ENCODE peak calls at places on chromosome 4, in eight cellular contexts. One of them, this sample, is unnamed.

GRCh38 chr4:27176400-27176799 is 315.8 kb downstream of the STIM2 start:
- DNase-seq in mucosa of descending colon: peak
- DNase-seq in NCI-H2081: peak
- DNase-seq in CD8-positive, alpha-beta T cell: no peak
- DNase-seq in AG20443: peak
- DNase-seq in fibroblast of the aortic adventitia: peak
- DNase-seq in bronchial epithelial cell: peak
- DNase-seq in EH: peak
- DNase-seq in this sample: peak

GRCh38 chr4:106036848-106037247 is 141.6 kb downstream of the NPNT start:
- DNase-seq in mucosa of descending colon: no peak
- DNase-seq in NCI-H2081: no peak
- DNase-seq in CD8-positive, alpha-beta T cell: no peak
- DNase-seq in AG20443: no peak
- DNase-seq in fibroblast of the aortic adventitia: no peak
- DNase-seq in bronchial epithelial cell: no peak
- DNase-seq in EH: no peak
- DNase-seq in this sample: no peak

GRCh38 chr4:3306465-3306864 is 13.6 kb downstream of the RGS12 start:
- DNase-seq in mucosa of descending colon: no peak
- DNase-seq in NCI-H2081: no peak
- DNase-seq in CD8-positive, alpha-beta T cell: no peak
- DNase-seq in AG20443: no peak
- DNase-seq in fibroblast of the aortic adventitia: no peak
- DNase-seq in bronchial epithelial cell: no peak
- DNase-seq in EH: no peak
- DNase-seq in this sample: no peak

GRCh38 chr4:104015680-104016079 is 295.9 kb upstream of the TACR3 start:
- DNase-seq in mucosa of descending colon: no peak
- DNase-seq in NCI-H2081: no peak
- DNase-seq in CD8-positive, alpha-beta T cell: no peak
- DNase-seq in AG20443: no peak
- DNase-seq in fibroblast of the aortic adventitia: no peak
- DNase-seq in bronchial epithelial cell: peak
- DNase-seq in EH: no peak
- DNase-seq in this sample: no peak

GRCh38 chr4:90187148-90187884 is 60.1 kb downstream of the CCSER1 start:
- DNase-seq in mucosa of descending colon: no peak
- DNase-seq in NCI-H2081: peak
- DNase-seq in CD8-positive, alpha-beta T cell: no peak
- DNase-seq in AG20443: no peak
- DNase-seq in fibroblast of the aortic adventitia: no peak
- DNase-seq in bronchial epithelial cell: no peak
- DNase-seq in EH: no peak
- DNase-seq in this sample: no peak

GRCh38 chr4:16537926-16538325 is 311.7 kb upstream of the TAPT1 start:
- DNase-seq in mucosa of descending colon: no peak
- DNase-seq in NCI-H2081: no peak
- DNase-seq in CD8-positive, alpha-beta T cell: no peak
- DNase-seq in AG20443: no peak
- DNase-seq in fibroblast of the aortic adventitia: no peak
- DNase-seq in bronchial epithelial cell: no peak
- DNase-seq in EH: no peak
- DNase-seq in this sample: no peak

GRCh38 chr4:140097572-140097971 is 56.4 kb downstream of the MAML3 start:
- DNase-seq in mucosa of descending colon: no peak
- DNase-seq in NCI-H2081: no peak
- DNase-seq in CD8-positive, alpha-beta T cell: no peak
- DNase-seq in AG20443: no peak
- DNase-seq in fibroblast of the aortic adventitia: no peak
- DNase-seq in bronchial epithelial cell: peak
- DNase-seq in EH: no peak
- DNase-seq in this sample: no peak

GRCh38 chr4:46425775-46426400 is 36.0 kb upstream of the GABRA2 start:
- DNase-seq in mucosa of descending colon: no peak
- DNase-seq in NCI-H2081: no peak
- DNase-seq in CD8-positive, alpha-beta T cell: no peak
- DNase-seq in AG20443: no peak
- DNase-seq in fibroblast of the aortic adventitia: no peak
- DNase-seq in bronchial epithelial cell: no peak
- DNase-seq in EH: no peak
- DNase-seq in this sample: no peak

GRCh38 chr4:129092636-129093172 is 635 bp downstream of the SCLT1 start:
- DNase-seq in mucosa of descending colon: no peak
- DNase-seq in NCI-H2081: no peak
- DNase-seq in CD8-positive, alpha-beta T cell: no peak
- DNase-seq in AG20443: peak
- DNase-seq in fibroblast of the aortic adventitia: peak
- DNase-seq in bronchial epithelial cell: peak
- DNase-seq in EH: peak
- DNase-seq in this sample: no peak

GRCh38 chr4:16001484-16001858 is 38.5 kb upstream of the FGFBP2 start:
- DNase-seq in mucosa of descending colon: peak
- DNase-seq in NCI-H2081: peak
- DNase-seq in CD8-positive, alpha-beta T cell: no peak
- DNase-seq in AG20443: peak
- DNase-seq in fibroblast of the aortic adventitia: peak
- DNase-seq in bronchial epithelial cell: peak
- DNase-seq in EH: peak
- DNase-seq in this sample: peak

GRCh38 chr4:26459054-26459755 is 31.1 kb downstream of the CCKAR start:
- DNase-seq in mucosa of descending colon: no peak
- DNase-seq in NCI-H2081: peak
- DNase-seq in CD8-positive, alpha-beta T cell: no peak
- DNase-seq in AG20443: peak
- DNase-seq in fibroblast of the aortic adventitia: peak
- DNase-seq in bronchial epithelial cell: peak
- DNase-seq in EH: peak
- DNase-seq in this sample: no peak

GRCh38 chr4:9867746-9868425 is 86.5 kb downstream of the DRD5 start:
- DNase-seq in mucosa of descending colon: no peak
- DNase-seq in NCI-H2081: peak
- DNase-seq in CD8-positive, alpha-beta T cell: no peak
- DNase-seq in AG20443: no peak
- DNase-seq in fibroblast of the aortic adventitia: no peak
- DNase-seq in bronchial epithelial cell: no peak
- DNase-seq in EH: no peak
- DNase-seq in this sample: no peak

GRCh38 chr4:124946696-124947095 is 234.2 kb upstream of the ANKRD50 start:
- DNase-seq in mucosa of descending colon: no peak
- DNase-seq in NCI-H2081: no peak
- DNase-seq in CD8-positive, alpha-beta T cell: no peak
- DNase-seq in AG20443: no peak
- DNase-seq in fibroblast of the aortic adventitia: no peak
- DNase-seq in bronchial epithelial cell: peak
- DNase-seq in EH: peak
- DNase-seq in this sample: no peak

GRCh38 chr4:126790633-126791032 is 842.1 kb upstream of the INTU start:
- DNase-seq in mucosa of descending colon: no peak
- DNase-seq in NCI-H2081: no peak
- DNase-seq in CD8-positive, alpha-beta T cell: no peak
- DNase-seq in AG20443: peak
- DNase-seq in fibroblast of the aortic adventitia: peak
- DNase-seq in bronchial epithelial cell: no peak
- DNase-seq in EH: peak
- DNase-seq in this sample: no peak

GRCh38 chr4:182745268-182745667 is 171.9 kb downstream of the DCTD start:
- DNase-seq in mucosa of descending colon: no peak
- DNase-seq in NCI-H2081: peak
- DNase-seq in CD8-positive, alpha-beta T cell: no peak
- DNase-seq in AG20443: no peak
- DNase-seq in fibroblast of the aortic adventitia: no peak
- DNase-seq in bronchial epithelial cell: peak
- DNase-seq in EH: peak
- DNase-seq in this sample: no peak

GRCh38 chr4:105455182-105455581 is 18.7 kb downstream of the PPA2 start:
- DNase-seq in mucosa of descending colon: no peak
- DNase-seq in NCI-H2081: no peak
- DNase-seq in CD8-positive, alpha-beta T cell: no peak
- DNase-seq in AG20443: no peak
- DNase-seq in fibroblast of the aortic adventitia: no peak
- DNase-seq in bronchial epithelial cell: no peak
- DNase-seq in EH: no peak
- DNase-seq in this sample: no peak

GRCh38 chr4:173547889-173548288 is 17.9 kb upstream of the HAND2 start:
- DNase-seq in mucosa of descending colon: no peak
- DNase-seq in NCI-H2081: no peak
- DNase-seq in CD8-positive, alpha-beta T cell: no peak
- DNase-seq in AG20443: no peak
- DNase-seq in fibroblast of the aortic adventitia: no peak
- DNase-seq in bronchial epithelial cell: peak
- DNase-seq in EH: peak
- DNase-seq in this sample: no peak

GRCh38 chr4:8342651-8343050 is 73.1 kb downstream of the HTRA3 start:
- DNase-seq in mucosa of descending colon: no peak
- DNase-seq in NCI-H2081: no peak
- DNase-seq in CD8-positive, alpha-beta T cell: no peak
- DNase-seq in AG20443: no peak
- DNase-seq in fibroblast of the aortic adventitia: no peak
- DNase-seq in bronchial epithelial cell: no peak
- DNase-seq in EH: no peak
- DNase-seq in this sample: peak

GRCh38 chr4:10832989-10833635 is 148.5 kb upstream of the CLNK start:
- DNase-seq in mucosa of descending colon: no peak
- DNase-seq in NCI-H2081: peak
- DNase-seq in CD8-positive, alpha-beta T cell: no peak
- DNase-seq in AG20443: no peak
- DNase-seq in fibroblast of the aortic adventitia: no peak
- DNase-seq in bronchial epithelial cell: no peak
- DNase-seq in EH: no peak
- DNase-seq in this sample: peak

GRCh38 chr4:151649461-151649860 is 111.3 kb downstream of the GATB start:
- DNase-seq in mucosa of descending colon: no peak
- DNase-seq in NCI-H2081: no peak
- DNase-seq in CD8-positive, alpha-beta T cell: no peak
- DNase-seq in AG20443: no peak
- DNase-seq in fibroblast of the aortic adventitia: no peak
- DNase-seq in bronchial epithelial cell: no peak
- DNase-seq in EH: peak
- DNase-seq in this sample: no peak

GRCh38 chr4:149751174-149751573 is 64.5 kb downstream of the IQCM start:
- DNase-seq in mucosa of descending colon: no peak
- DNase-seq in NCI-H2081: no peak
- DNase-seq in CD8-positive, alpha-beta T cell: no peak
- DNase-seq in AG20443: no peak
- DNase-seq in fibroblast of the aortic adventitia: no peak
- DNase-seq in bronchial epithelial cell: peak
- DNase-seq in EH: no peak
- DNase-seq in this sample: no peak

GRCh38 chr4:133694416-133694815 is 507.2 kb downstream of the PABPC4L start:
- DNase-seq in mucosa of descending colon: no peak
- DNase-seq in NCI-H2081: no peak
- DNase-seq in CD8-positive, alpha-beta T cell: no peak
- DNase-seq in AG20443: no peak
- DNase-seq in fibroblast of the aortic adventitia: no peak
- DNase-seq in bronchial epithelial cell: no peak
- DNase-seq in EH: peak
- DNase-seq in this sample: no peak

GRCh38 chr4:148335133-148335532 is 107.1 kb downstream of the NR3C2 start:
- DNase-seq in mucosa of descending colon: no peak
- DNase-seq in NCI-H2081: no peak
- DNase-seq in CD8-positive, alpha-beta T cell: no peak
- DNase-seq in AG20443: no peak
- DNase-seq in fibroblast of the aortic adventitia: no peak
- DNase-seq in bronchial epithelial cell: no peak
- DNase-seq in EH: no peak
- DNase-seq in this sample: no peak

This sample was measured in glutamatergic neuron.